ENCODE peak calls at places on chromosomes 12 and 14, in four cellular contexts. G is K562, C is HepG2, W is Panc1. T is an unnamed sample.

GRCh38 chr14:95303552-95303951 is 16.2 kb downstream of the CLMN start:
- DNase-seq in G (no peak), C (no peak), W (no peak), T (no peak)

GRCh38 chr12:5189173-5189572 is 145.5 kb downstream of the KCNA5 start:
- DNase-seq in G (no peak), C (no peak), W (no peak), T (no peak)

GRCh38 chr14:87014854-87015253 is 978.1 kb downstream of the GALC start:
- DNase-seq in G (no peak), C (no peak), W (no peak), T (no peak)

GRCh38 chr14:74213907-74214803 is 25.1 kb upstream of the VSX2 start:
- DNase-seq in G (no peak), C (no peak), W (no peak), T (no peak)

GRCh38 chr12:57889541-57889989 is 43.0 kb upstream of the CTDSP2 start:
- DNase-seq in G (no peak), C (no peak), W (no peak), T (no peak)

GRCh38 chr14:81200041-81200440 is 20.7 kb downstream of the GTF2A1 start:
- DNase-seq in G (no peak), C (no peak), W (no peak), T (no peak)

GRCh38 chr14:21070610-21071224 is 613 bp downstream of the ARHGEF40 start:
- DNase-seq in G (peak), C (peak), W (no peak), T (no peak)

GRCh38 chr12:85273411-85274075 is 6.5 kb upstream of the ALX1 start:
- DNase-seq in G (no peak), C (no peak), W (no peak), T (no peak)

GRCh38 chr14:73014105-73014504 is 12.8 kb downstream of the ZFYVE1 start:
- DNase-seq in G (no peak), C (no peak), W (no peak), T (no peak)

GRCh38 chr14:55446127-55446736 is 5.8 kb upstream of the TBPL2 start:
- DNase-seq in G (peak), C (peak), W (no peak), T (peak)

GRCh38 chr12:40202095-40203059 is 22.4 kb upstream of the LRRK2 start:
- DNase-seq in G (no peak), C (no peak), W (no peak), T (no peak)

GRCh38 chr14:58650857-58651256 is 13.1 kb downstream of the DACT1 start:
- DNase-seq in G (no peak), C (no peak), W (no peak), T (no peak)

GRCh38 chr14:99819514-99819913 is 26.3 kb downstream of the EML1 start:
- DNase-seq in G (no peak), C (no peak), W (no peak), T (no peak)

GRCh38 chr12:31868980-31869379 is 90.2 kb upstream of the RESF1 start:
- DNase-seq in G (no peak), C (no peak), W (no peak), T (no peak)

GRCh38 chr14:92861856-92862807 is 60.8 kb upstream of the CHGA start:
- DNase-seq in G (no peak), C (peak), W (no peak), T (no peak)

GRCh38 chr14:53619625-53620324 is 336.9 kb downstream of the BMP4 start:
- DNase-seq in G (no peak), C (no peak), W (no peak), T (no peak)

GRCh38 chr12:84862190-84862589 is 50.4 kb downstream of the SLC6A15 start:
- DNase-seq in G (no peak), C (no peak), W (no peak), T (no peak)

GRCh38 chr12:108611884-108612415 is 14.1 kb upstream of the TMEM119 start:
- DNase-seq in G (peak), C (peak), W (no peak), T (peak)

GRCh38 chr14:63273091-63273490 is 45.6 kb downstream of the GPHB5 start:
- DNase-seq in G (no peak), C (no peak), W (no peak), T (no peak)

GRCh38 chr14:64942531-64943111 is at the start of gene GPX2:
- DNase-seq in G (no peak), C (peak), W (no peak), T (no peak)

GRCh38 chr12:117587646-117588287 is 226.3 kb upstream of the NOS1 start:
- DNase-seq in G (peak), C (peak), W (peak), T (peak)

GRCh38 chr12:97112161-97112560 is 205.1 kb downstream of the NEDD1 start:
- DNase-seq in G (no peak), C (no peak), W (no peak), T (no peak)

GRCh38 chr12:106113446-106114083 is 25.2 kb downstream of the NUAK1 start:
- DNase-seq in G (no peak), C (no peak), W (no peak), T (no peak)

GRCh38 chr12:24901975-24902461 is 46.9 kb downstream of the BCAT1 start:
- DNase-seq in G (no peak), C (no peak), W (no peak), T (no peak)

GRCh38 chr12:115404761-115405470 is 720.9 kb upstream of the TBX3 start:
- DNase-seq in G (no peak), C (peak), W (no peak), T (no peak)

GRCh38 chr14:51086044-51086443 is 8.9 kb downstream of the TRIM9 start:
- DNase-seq in G (no peak), C (no peak), W (no peak), T (no peak)

DNA sequence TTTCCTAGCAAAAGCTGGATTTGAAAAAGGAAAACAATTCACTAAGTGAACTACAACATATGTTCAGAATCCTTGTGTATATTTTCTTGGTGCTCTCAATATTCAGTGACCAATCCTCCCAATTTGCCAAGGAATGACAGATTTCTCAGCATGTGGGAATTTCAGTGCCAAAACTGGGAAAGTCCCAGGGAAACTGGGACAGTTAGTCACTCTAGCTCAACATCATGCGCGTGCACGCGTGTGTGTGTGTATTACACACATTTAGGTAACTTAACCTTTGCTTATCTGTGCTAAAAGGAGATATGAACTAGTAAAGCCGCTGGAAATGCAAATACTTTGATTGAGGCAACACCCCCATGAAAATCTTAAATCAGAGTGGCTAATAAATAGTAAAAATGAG is 26.1 kb upstream of the SLC6A13 start:
- DNase-seq in G (no peak), C (no peak), W (no peak), T (no peak)
- TF ChIP-seq TCF7L2 in G (no peak), C (no peak), W (no peak), T (no peak)

GRCh38 chr12:121536929-121537813 is 43.7 kb downstream of the KDM2B start:
- DNase-seq in G (peak), C (peak), W (no peak), T (no peak)
- TF ChIP-seq TCF7L2 in G (no peak), C (no peak), W (no peak), T (no peak)

GRCh38 chr14:35819591-35820540 is 6.3 kb upstream of the BRMS1L start:
- DNase-seq in G (no peak), C (no peak), W (no peak), T (no peak)

GRCh38 chr14:35825968-35826217 is 245 bp upstream of the BRMS1L start:
- DNase-seq in G (no peak), C (no peak), W (no peak), T (no peak)

GRCh38 chr14:35818346-35819115 is 7.6 kb upstream of the BRMS1L start:
- DNase-seq in G (peak), C (peak), W (no peak), T (no peak)

GRCh38 chr14:35822501-35822900 is 3.6 kb upstream of the BRMS1L start:
- DNase-seq in G (no peak), C (no peak), W (no peak), T (no peak)

DNA sequence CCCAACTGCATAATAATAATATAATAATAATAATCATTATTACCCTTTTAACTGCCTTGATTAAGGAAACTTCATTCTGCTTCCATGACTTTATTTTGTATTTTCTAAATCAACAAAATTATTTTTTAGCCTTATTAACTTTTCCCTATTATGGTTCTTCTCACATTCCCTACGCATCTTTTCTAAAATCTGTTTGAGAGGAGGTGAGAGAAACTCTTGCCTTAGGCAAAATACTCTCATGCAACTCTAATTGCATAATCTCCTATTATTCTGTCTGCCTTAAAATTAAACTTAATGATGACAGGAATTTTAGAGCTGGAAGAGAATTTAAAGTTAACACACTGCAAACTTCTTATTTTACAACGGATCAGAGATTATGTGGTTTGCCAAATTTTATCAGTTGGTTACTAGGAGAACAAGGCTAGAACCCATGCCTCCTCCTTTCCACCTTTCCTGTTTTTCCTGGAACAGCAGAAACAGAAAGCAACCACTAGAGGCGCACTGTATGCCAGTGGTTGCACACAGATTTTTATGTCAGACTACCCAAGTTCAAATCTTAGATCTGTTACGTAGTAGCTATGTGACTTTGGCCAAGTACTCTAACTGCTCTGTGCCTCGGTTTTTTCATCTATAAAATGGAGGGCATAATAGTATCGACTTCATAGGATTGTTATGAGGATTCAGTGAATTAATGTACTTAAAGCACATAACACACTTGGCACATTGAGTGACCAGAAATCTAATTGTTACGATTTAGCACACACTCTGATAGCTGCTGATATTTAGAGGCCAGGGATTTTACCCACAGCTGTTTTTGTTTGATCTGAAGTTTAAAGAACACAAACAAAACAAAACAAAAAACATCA is 4.4 kb upstream of the BRMS1L start:
- DNase-seq in G (peak), C (peak), W (peak), T (peak)
- TF ChIP-seq TCF7L2 in G (no peak), C (no peak), W (no peak), T (no peak)

GRCh38 chr12:91854725-91855124 is 290.9 kb downstream of the BTG1 start:
- DNase-seq in G (no peak), C (no peak), W (no peak), T (no peak)
- TF ChIP-seq TCF7L2 in G (no peak), C (no peak), W (no peak), T (no peak)

GRCh38 chr12:76199808-76200207 is 115.3 kb upstream of the NAP1L1 start:
- DNase-seq in G (no peak), C (no peak), W (no peak), T (no peak)

GRCh38 chr12:76202621-76203020 is 118.1 kb upstream of the NAP1L1 start:
- DNase-seq in G (no peak), C (no peak), W (no peak), T (no peak)

GRCh38 chr12:76201316-76201715 is 116.8 kb upstream of the NAP1L1 start:
- DNase-seq in G (no peak), C (no peak), W (no peak), T (no peak)

GRCh38 chr12:76198839-76199238 is 114.4 kb upstream of the NAP1L1 start:
- DNase-seq in G (no peak), C (no peak), W (no peak), T (no peak)

DNA sequence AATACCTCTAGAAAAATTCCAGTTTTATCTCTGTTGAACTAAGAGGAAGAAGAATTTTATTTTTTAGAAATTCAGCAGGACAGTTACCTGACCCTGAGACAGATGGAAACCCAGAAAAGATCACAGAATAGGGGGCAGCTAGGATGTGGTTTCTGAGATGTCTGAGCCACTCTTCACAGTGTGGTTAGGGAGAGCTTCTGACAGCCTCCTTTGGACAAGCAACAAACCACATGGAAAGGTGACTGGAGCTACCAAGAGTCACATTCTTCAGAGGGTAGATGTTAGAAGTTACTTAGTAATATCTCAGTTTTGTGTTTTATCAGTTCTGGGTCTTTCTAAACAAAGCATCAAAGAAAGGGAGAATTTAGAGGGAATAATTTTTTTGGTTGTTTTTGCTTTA is 117.3 kb upstream of the NAP1L1 start:
- DNase-seq in G (no peak), C (no peak), W (no peak), T (no peak)
- TF ChIP-seq TCF7L2 in G (no peak), C (no peak), W (no peak), T (no peak)

DNA sequence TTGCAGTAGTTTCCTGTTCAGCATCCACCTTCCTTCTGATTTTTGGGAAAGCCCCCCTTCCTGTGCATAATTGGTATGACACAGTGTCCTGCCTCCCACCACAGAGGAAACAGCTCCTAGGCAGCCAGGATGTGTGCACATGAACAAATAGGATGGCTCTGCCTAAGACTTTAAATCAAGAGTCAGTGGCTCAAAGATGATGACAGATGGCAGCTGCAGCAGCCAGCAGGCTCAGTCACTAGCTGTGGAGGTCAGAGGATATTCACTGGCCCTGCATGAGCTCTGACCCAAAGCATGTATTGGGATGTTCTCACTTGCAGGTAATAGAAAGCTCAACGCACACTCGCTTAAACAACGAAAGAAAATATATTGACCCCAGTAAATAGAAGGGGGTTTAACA is 90.3 kb downstream of the KCNK10 start:
- DNase-seq in G (no peak), C (no peak), W (no peak), T (no peak)
- TF ChIP-seq TCF7L2 in G (no peak), C (no peak), W (no peak), T (no peak)

DNA sequence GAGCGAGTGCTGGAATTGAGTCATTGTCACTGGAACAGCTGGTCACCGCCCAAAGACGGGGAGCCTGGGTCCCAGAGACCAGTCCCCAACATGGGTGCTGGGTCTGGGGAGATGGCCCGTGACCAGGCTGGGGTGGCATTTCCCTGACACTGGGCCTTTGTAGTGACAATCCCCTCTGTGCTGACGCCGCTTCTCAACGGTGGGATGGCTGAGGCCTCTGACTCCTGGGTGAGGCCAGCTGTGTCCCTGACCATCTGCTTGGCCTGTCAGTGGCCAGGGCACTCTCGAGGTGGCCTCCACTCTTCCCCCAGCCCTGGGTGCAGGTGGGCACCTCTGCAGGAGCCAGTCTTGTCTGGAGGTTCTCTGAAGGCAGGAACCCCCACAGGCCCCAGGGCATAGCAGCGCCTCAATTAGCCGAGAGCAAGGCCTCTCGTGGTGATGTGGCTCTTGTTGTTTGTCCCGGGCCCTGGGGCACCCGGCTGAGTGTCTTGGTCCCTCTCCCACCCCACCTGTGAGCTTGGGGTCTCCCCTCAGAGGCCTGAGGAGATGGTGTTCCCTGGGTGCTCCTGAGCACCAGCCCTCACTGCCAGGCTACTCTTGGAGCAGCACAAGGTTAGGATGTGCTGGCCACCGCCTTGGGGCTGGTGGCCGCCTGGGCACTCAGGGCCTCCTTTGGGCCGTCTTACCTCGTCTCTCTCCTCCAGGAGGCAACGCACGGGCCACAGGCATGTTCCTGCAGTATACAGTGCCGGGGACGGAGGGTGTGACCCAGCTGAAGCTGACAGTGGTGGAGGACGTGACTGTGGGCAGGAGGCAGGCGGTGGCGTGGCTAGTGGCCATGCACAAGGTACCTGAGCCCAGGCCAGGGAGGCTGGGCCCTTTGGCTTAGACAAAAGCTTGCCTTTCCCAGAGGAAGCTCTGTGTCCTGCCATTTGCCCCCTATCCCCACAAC is 16.6 kb downstream of the ZFYVE21 start:
- DNase-seq in G (no peak), C (no peak), W (no peak), T (no peak)
- TF ChIP-seq TCF7L2 in G (no peak), C (no peak), W (no peak), T (no peak)

GRCh38 chr14:32212833-32213232 is 9.8 kb upstream of the RNU6-8 start:
- DNase-seq in G (no peak), C (no peak), W (no peak), T (no peak)

GRCh38 chr14:32217301-32217700 is 14.2 kb upstream of the RNU6-8 start:
- DNase-seq in G (no peak), C (no peak), W (no peak), T (no peak)
- TF ChIP-seq TCF7L2 in G (no peak), C (no peak), W (no peak), T (no peak)

GRCh38 chr12:94622475-94622874 is 27.9 kb downstream of the TMCC3 start:
- DNase-seq in G (no peak), C (no peak), W (no peak), T (no peak)

GRCh38 chr12:94621662-94622359 is 28.5 kb downstream of the TMCC3 start:
- DNase-seq in G (no peak), C (no peak), W (no peak), T (no peak)

GRCh38 chr12:94623161-94623920 is 27.0 kb downstream of the TMCC3 start:
- DNase-seq in G (no peak), C (no peak), W (no peak), T (no peak)

GRCh38 chr12:94628369-94628768 is 22.0 kb downstream of the TMCC3 start:
- DNase-seq in G (no peak), C (no peak), W (no peak), T (no peak)

DNA sequence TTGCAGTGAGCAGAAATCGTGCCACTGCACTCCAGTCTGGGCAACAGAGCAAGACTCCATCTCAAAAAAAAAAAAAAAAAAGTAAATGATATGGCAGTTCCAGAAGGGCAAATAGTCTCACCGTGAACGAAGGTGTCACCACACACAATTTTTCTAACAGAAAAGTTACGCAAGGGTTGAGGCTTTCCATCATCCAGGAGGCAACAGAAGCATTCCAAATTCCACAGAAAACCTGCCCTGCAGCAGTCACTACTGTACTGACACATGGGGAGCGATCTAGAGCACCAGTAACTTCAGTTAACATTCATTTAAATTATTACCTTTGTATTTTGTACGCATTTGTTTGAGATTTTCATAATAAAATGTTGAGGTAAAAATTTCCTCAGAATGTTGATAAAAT is 24.8 kb downstream of the TMCC3 start:
- DNase-seq in G (no peak), C (no peak), W (no peak), T (no peak)
- TF ChIP-seq TCF7L2 in G (no peak), C (no peak), W (no peak), T (no peak)

T was measured in HCT116.